ENCODE peak calls at places on chromosome 18, in six cellular contexts. I is aorta; M is LHCN-M2; Y is omental fat pad; O is Kasumi-1; D is stimulated activated naive CD8-positive, alpha-beta T cell treated with anti-CD3 and anti-CD28 coated beads, Interleukin-15, Interleukin-2, amounts not matched to agents 100 U/mL and 50 U/mL, for 24 hours. X is an unnamed sample.

GRCh38 chr18:79851981-79852380 is 54.2 kb downstream of the KCNG2 start:
- DNase-seq in M (no peak), O (no peak), Y (no peak), I (peak; percentile 57), D (no peak), X (no peak)

GRCh38 chr18:79511671-79512301 is 116.1 kb downstream of the NFATC1 start:
- DNase-seq in O (no peak), M (no peak), D (peak; percentile 3), I (peak; percentile 75), Y (peak; percentile 19), X (no peak)

GRCh38 chr18:46155652-46156051 is 51.5 kb downstream of the HAUS1 start:
- DNase-seq in O (no peak), M (peak; percentile 75), D (peak; percentile 31), Y (no peak), I (no peak), X (no peak)

GRCh38 chr18:2171840-2172625 is 399.3 kb downstream of the METTL4 start:
- DNase-seq in O (no peak), M (no peak), Y (no peak), I (no peak), D (no peak), X (no peak)

GRCh38 chr18:57409650-57410049 is 25.5 kb upstream of the ONECUT2 start:
- DNase-seq in Y (no peak), D (no peak), M (no peak), O (no peak), I (no peak), X (no peak)

GRCh38 chr18:46343940-46344372 is 239.8 kb downstream of the HAUS1 start:
- DNase-seq in D (peak; percentile 60), O (peak; percentile 90), M (no peak), I (peak; percentile 73), Y (no peak), X (peak; percentile 40)

GRCh38 chr18:48325115-48325670 is 84.0 kb downstream of the ZBTB7C start:
- DNase-seq in D (no peak), I (no peak), O (no peak), Y (no peak), M (no peak), X (no peak)

GRCh38 chr18:63994783-63995399 is 25.0 kb downstream of the SERPINB8 start:
- DNase-seq in I (peak; percentile 74), D (peak; percentile 45), O (peak; percentile 79), M (peak; percentile 57), Y (peak; percentile 47), X (no peak)

GRCh38 chr18:79944126-79944731 is 7.2 kb downstream of the SLC66A2 start:
- DNase-seq in O (peak; percentile 46), M (no peak), Y (peak; percentile 22), D (peak; percentile 59), I (peak; percentile 59), X (no peak)

GRCh38 chr18:49899647-49900330 is 86.5 kb upstream of the ACAA2 start:
- DNase-seq in O (no peak), I (no peak), M (no peak), Y (no peak), D (no peak), X (no peak)

GRCh38 chr18:8854962-8855361 is 149.6 kb downstream of the MTCL1 start:
- DNase-seq in D (no peak), Y (no peak), I (no peak), O (no peak), M (no peak), X (no peak)

GRCh38 chr18:13566941-13567762 is 159.2 kb downstream of the FAM210A start:
- DNase-seq in D (peak; percentile 67), O (peak; percentile 10), Y (no peak), M (no peak), I (peak; percentile 84), X (peak; percentile 89)

GRCh38 chr18:79918089-79919011 is 33.1 kb downstream of the SLC66A2 start:
- DNase-seq in M (no peak), D (no peak), Y (peak; percentile 20), I (peak; percentile 66), O (no peak), X (no peak)

GRCh38 chr18:41464278-41464677 is 490.8 kb upstream of the PIK3C3 start:
- DNase-seq in O (no peak), M (no peak), D (no peak), Y (no peak), I (no peak), X (no peak)

GRCh38 chr18:49890041-49890440 is 76.7 kb upstream of the ACAA2 start:
- DNase-seq in O (no peak), D (no peak), Y (no peak), M (no peak), I (no peak), X (no peak)

GRCh38 chr18:74082476-74083070 is 65.1 kb downstream of the FBXO15 start:
- DNase-seq in Y (no peak), D (peak; percentile 74), I (no peak), M (peak; percentile 6), O (peak; percentile 75), X (peak; percentile 1)

GRCh38 chr18:22800551-22800951 is 132.6 kb upstream of the RBBP8 start:
- DNase-seq in D (no peak), Y (no peak), I (peak; percentile 75), M (peak; percentile 6), O (no peak), X (no peak)

GRCh38 chr18:76528477-76529432 is 33.7 kb upstream of the ZNF516 start:
- DNase-seq in D (peak; percentile 49), M (peak; percentile 12), Y (no peak), O (peak; percentile 46), I (peak; percentile 72), X (peak; percentile 13)

GRCh38 chr18:55346961-55347740 is 240.8 kb downstream of the TCF4 start:
- DNase-seq in O (no peak), D (no peak), I (no peak), M (no peak), Y (no peak), X (no peak)

GRCh38 chr18:32326450-32327309 is 136.8 kb downstream of the MEP1B start:
- DNase-seq in I (no peak), O (no peak), D (no peak), Y (no peak), M (no peak), X (no peak)

GRCh38 chr18:62170857-62171256 is 16.0 kb downstream of the PIGN start:
- DNase-seq in I (no peak), M (no peak), Y (no peak), D (no peak), O (no peak), X (no peak)

GRCh38 chr18:54983041-54983686 is 23.9 kb upstream of the CCDC68 start:
- DNase-seq in Y (no peak), I (no peak), O (peak; percentile 85), D (no peak), M (peak; percentile 75), X (no peak)

GRCh38 chr18:45412577-45412976 is 202.7 kb upstream of the SLC14A2 start:
- DNase-seq in O (no peak), M (no peak), I (no peak), Y (no peak), D (no peak), X (peak; percentile 1)